ENCODE peak calls at places on chromosomes 11 and 22, in nine cellular contexts. H, G, N, P, A, O, L, M and U are unnamed samples.

GRCh38 chr11:72569966-72570892 is 104.0 kb downstream of the PDE2A start:
- DNase-seq in P (no peak), L (no peak), N (no peak), M (no peak), A (no peak), H (no peak), G (peak; percentile 76), O (peak; percentile 71), U (peak; percentile 98)

GRCh38 chr22:42330953-42331525 is 60.6 kb upstream of the TCF20 start:
- DNase-seq in N (no peak), P (no peak), G (no peak), A (no peak), O (no peak), L (no peak), H (no peak), M (no peak), U (no peak)

GRCh38 chr22:24128631-24129601 is 52.4 kb upstream of the SUSD2 start:
- DNase-seq in G (no peak), H (no peak), O (no peak), L (no peak), A (no peak), P (no peak), M (no peak), N (no peak), U (no peak)

GRCh38 chr22:36296690-36297089 is 43.8 kb downstream of the APOL1 start:
- DNase-seq in L (peak; percentile 41), A (no peak), P (no peak), H (no peak), G (no peak), N (no peak), M (no peak), O (no peak), U (no peak)

GRCh38 chr11:7635137-7635536 is 38.2 kb downstream of the CYB5R2 start:
- DNase-seq in G (no peak), M (no peak), P (no peak), A (no peak), O (no peak), H (no peak), N (no peak), L (no peak), U (no peak)

GRCh38 chr22:45162531-45162930 is 1.2 kb upstream of the NUP50 start:
- DNase-seq in P (no peak), M (no peak), A (no peak), G (no peak), N (no peak), H (no peak), L (no peak), O (no peak), U (peak; percentile 14)

GRCh38 chr11:60914620-60915249 is 777 bp downstream of the TMEM109 start:
- DNase-seq in O (no peak), L (peak; percentile 74), G (no peak), N (no peak), H (peak; percentile 80), P (no peak), M (peak; percentile 57), A (no peak), U (peak; percentile 49)

GRCh38 chr22:17121235-17122195 is at the start of gene TMEM121B:
- DNase-seq in L (peak; percentile 71), G (peak; percentile 76), M (no peak), O (peak; percentile 53), H (no peak), N (peak; percentile 94), A (no peak), P (peak; percentile 55), U (peak; percentile 77)

GRCh38 chr11:18322818-18323570 is 627 bp downstream of the GTF2H1 start:
- DNase-seq in L (no peak), G (no peak), A (no peak), P (no peak), M (no peak), H (no peak), N (no peak), O (no peak), U (peak; percentile 29)

GRCh38 chr11:95920460-95921105 is 3.3 kb downstream of the MTMR2 start:
- DNase-seq in O (no peak), L (no peak), H (no peak), P (no peak), N (no peak), G (no peak), A (no peak), M (no peak), U (peak; percentile 38)

GRCh38 chr11:83007909-83008580 is 63.7 kb downstream of the RAB30 start:
- DNase-seq in L (peak; percentile 69), O (no peak), M (no peak), N (peak; percentile 17), G (no peak), H (no peak), A (no peak), P (no peak), U (no peak)

GRCh38 chr11:60455531-60456042 is at the start of gene MS4A1:
- DNase-seq in G (no peak), O (no peak), L (no peak), N (no peak), P (no peak), M (peak; percentile 80), A (no peak), H (no peak), U (no peak)

GRCh38 chr11:93540337-93540736 is 2.9 kb downstream of the SMCO4 start:
- DNase-seq in M (no peak), O (no peak), P (no peak), G (no peak), A (no peak), L (no peak), H (no peak), N (no peak), U (no peak)

GRCh38 chr11:113193894-113194293 is 120.5 kb upstream of the TTC12 start:
- DNase-seq in L (no peak), A (no peak), M (no peak), P (no peak), G (no peak), N (no peak), O (no peak), H (no peak), U (no peak)

GRCh38 chr11:61334434-61335354 is 1.7 kb downstream of the TKFC start:
- DNase-seq in H (no peak), N (no peak), O (no peak), A (no peak), L (no peak), G (no peak), P (no peak), M (no peak), U (peak; percentile 66)

GRCh38 chr11:15627560-15627959 is 512.8 kb downstream of the INSC start:
- DNase-seq in H (no peak), G (no peak), N (no peak), A (no peak), M (no peak), L (no peak), O (peak; percentile 8), P (no peak), U (peak; percentile 29)

GRCh38 chr11:848988-849824 is 6.6 kb downstream of the TSPAN4 start:
- DNase-seq in O (no peak), P (no peak), N (peak; percentile 89), G (no peak), A (no peak), L (no peak), M (peak; percentile 91), H (no peak), U (no peak)

GRCh38 chr11:118217575-118217974 is 7.2 kb downstream of the JAML start:
- DNase-seq in N (no peak), A (no peak), O (no peak), M (no peak), G (no peak), P (no peak), H (no peak), L (no peak), U (no peak)

GRCh38 chr22:24145446-24146189 is 35.7 kb upstream of the SUSD2 start:
- DNase-seq in O (no peak), N (no peak), L (no peak), H (no peak), M (no peak), P (no peak), G (no peak), A (no peak), U (no peak)

GRCh38 chr22:50526849-50527801 is 1.7 kb upstream of the SCO2 start:
- DNase-seq in G (peak; percentile 80), H (no peak), L (peak; percentile 82), M (peak; percentile 83), O (no peak), N (peak; percentile 71), P (no peak), A (no peak), U (no peak)

GRCh38 chr11:71307811-71308645 is 55.7 kb upstream of the SHANK2 start:
- DNase-seq in P (no peak), L (no peak), O (no peak), A (no peak), G (no peak), N (no peak), M (no peak), H (no peak), U (no peak)

GRCh38 chr11:80505771-80506170 is 1064.9 kb upstream of the TENM4 start:
- DNase-seq in A (no peak), O (no peak), P (no peak), H (no peak), M (no peak), N (peak; percentile 13), L (no peak), G (no peak), U (no peak)